ENCODE peak calls at places on chromosomes 12 and 14, in five cellular contexts. E is A549, S is HepG2, Q is mammary epithelial cell, F is OCI-LY7. J is an unnamed sample.

GRCh38 chr12:5746917-5747316 is 198.1 kb downstream of the ANO2 start:
- DNase-seq in E (no peak), S (no peak), Q (no peak), F (no peak), J (no peak)

GRCh38 chr14:59176764-59177163 is 11.7 kb upstream of the DAAM1 start:
- DNase-seq in E (no peak), S (no peak), Q (no peak), F (no peak), J (peak)

GRCh38 chr14:52013984-52014600 is 24.7 kb downstream of the RTRAF start:
- DNase-seq in E (peak), S (no peak), Q (no peak), F (peak), J (no peak)

GRCh38 chr14:96194657-96195431 is 9.8 kb upstream of the BDKRB2 start:
- DNase-seq in E (no peak), S (peak), Q (no peak), F (no peak), J (no peak)

GRCh38 chr12:30200864-30201263 is 417.1 kb upstream of the TMTC1 start:
- DNase-seq in E (no peak), S (no peak), Q (no peak), F (no peak), J (peak)

GRCh38 chr12:55728932-55729591 is at the start of gene CD63:
- DNase-seq in E (peak), S (peak), Q (peak), F (peak), J (peak)

GRCh38 chr12:20631711-20632110 is 63.4 kb upstream of the SLCO1C1 start:
- DNase-seq in E (no peak), S (no peak), Q (no peak), F (no peak), J (peak)

GRCh38 chr12:106288510-106289195 is 13.9 kb upstream of the TCP11L2 start:
- DNase-seq in E (peak), S (peak), Q (peak), F (no peak), J (peak)

GRCh38 chr12:53561590-53561953 is 54.3 kb upstream of the NPFF start:
- DNase-seq in E (peak), S (peak), Q (peak), F (no peak), J (peak)

GRCh38 chr14:73591690-73592448 is at the start of gene ACOT4:
- DNase-seq in E (peak), S (no peak), Q (peak), F (no peak), J (peak)

GRCh38 chr14:105200074-105200473 is 19.0 kb upstream of the NUDT14 start:
- DNase-seq in E (no peak), S (no peak), Q (no peak), F (peak), J (no peak)

GRCh38 chr12:46389130-46389616 is 16.6 kb upstream of the SLC38A2 start:
- DNase-seq in E (no peak), S (no peak), Q (no peak), F (no peak), J (peak)

GRCh38 chr14:26204954-26205479 is 392.8 kb downstream of the NOVA1 start:
- DNase-seq in E (no peak), S (no peak), Q (no peak), F (no peak), J (peak)

GRCh38 chr12:24561882-24562760 is 386.8 kb downstream of the BCAT1 start:
- DNase-seq in E (peak), S (no peak), Q (peak), F (no peak), J (peak)

GRCh38 chr12:53966070-53966384 is 6.9 kb upstream of the HOXC11 start:
- DNase-seq in E (no peak), S (no peak), Q (no peak), F (no peak), J (no peak)

GRCh38 chr12:29962276-29963035 is 178.7 kb upstream of the TMTC1 start:
- DNase-seq in E (no peak), S (no peak), Q (no peak), F (no peak), J (no peak)

GRCh38 chr12:6375269-6376078 is at the start of gene SCNN1A:
- DNase-seq in E (no peak), S (no peak), Q (peak), F (no peak), J (no peak)

GRCh38 chr14:54756656-54757392 is 145.8 kb downstream of the GCH1 start:
- DNase-seq in E (no peak), S (no peak), Q (no peak), F (no peak), J (no peak)

GRCh38 chr12:78002878-78003277 is 172.2 kb downstream of the NAV3 start:
- DNase-seq in E (no peak), S (no peak), Q (no peak), F (peak), J (peak)

GRCh38 chr12:89862511-89863331 is 154.1 kb upstream of the ATP2B1 start:
- DNase-seq in E (no peak), S (no peak), Q (no peak), F (peak), J (peak)

GRCh38 chr12:6442799-6443198 is 2.0 kb upstream of the CD27 start:
- DNase-seq in E (no peak), S (no peak), Q (no peak), F (no peak), J (no peak)

GRCh38 chr12:103313894-103314293 is 181.9 kb downstream of the C12orf42 start:
- DNase-seq in E (no peak), S (no peak), Q (peak), F (no peak), J (no peak)

GRCh38 chr12:120677765-120678473 is 9.0 kb upstream of the MLEC start:
- DNase-seq in E (peak), S (no peak), Q (peak), F (peak), J (no peak)

GRCh38 chr12:94134226-94134795 is 14.1 kb upstream of the PLXNC1 start:
- DNase-seq in E (peak), S (peak), Q (peak), F (peak), J (peak)

GRCh38 chr14:44404599-44405349 is 102.3 kb downstream of the FSCB start:
- DNase-seq in E (no peak), S (no peak), Q (no peak), F (no peak), J (peak)

GRCh38 chr12:53696285-53696654 is 20.4 kb upstream of the ATP5MC2 start:
- DNase-seq in E (peak), S (peak), Q (peak), F (peak), J (peak)

GRCh38 chr12:101001669-101002068 is 207.1 kb downstream of the ANO4 start:
- DNase-seq in E (no peak), S (no peak), Q (peak), F (no peak), J (no peak)

GRCh38 chr12:94873368-94874085 is 130.0 kb downstream of the NDUFA12 start:
- DNase-seq in E (peak), S (no peak), Q (no peak), F (peak), J (no peak)

GRCh38 chr14:40870252-40870651 is 736.4 kb upstream of the LRFN5 start:
- DNase-seq in E (no peak), S (no peak), Q (no peak), F (no peak), J (no peak)

GRCh38 chr14:104778694-104779331 is 16.7 kb downstream of the AKT1 start:
- DNase-seq in E (no peak), S (no peak), Q (no peak), F (no peak), J (no peak)

GRCh38 chr12:24088751-24089150 is 139.3 kb upstream of the SOX5 start:
- DNase-seq in E (no peak), S (no peak), Q (no peak), F (no peak), J (no peak)

GRCh38 chr12:112007945-112008344 is 5.0 kb downstream of the TMEM116 start:
- DNase-seq in E (no peak), S (no peak), Q (no peak), F (no peak), J (peak)

GRCh38 chr12:5581616-5582367 is 149.9 kb downstream of the NTF3 start:
- DNase-seq in E (no peak), S (no peak), Q (no peak), F (no peak), J (no peak)

GRCh38 chr12:106918746-106919145 is 37.0 kb upstream of the TMEM263 start:
- DNase-seq in E (no peak), S (peak), Q (no peak), F (peak), J (no peak)

GRCh38 chr12:100794441-100795192 is at the start of gene ANO4:
- DNase-seq in E (no peak), S (no peak), Q (peak), F (no peak), J (peak)

GRCh38 chr14:70721542-70721941 is 79.8 kb downstream of the TTC9 start:
- DNase-seq in E (no peak), S (peak), Q (peak), F (no peak), J (no peak)

GRCh38 chr14:70726651-70727375 is 82.5 kb downstream of the MAP3K9 start:
- DNase-seq in E (no peak), S (no peak), Q (no peak), F (no peak), J (no peak)

GRCh38 chr14:70724944-70725343 is 83.2 kb downstream of the TTC9 start:
- DNase-seq in E (no peak), S (no peak), Q (no peak), F (no peak), J (no peak)

GRCh38 chr14:70722418-70722817 is 80.7 kb downstream of the TTC9 start:
- DNase-seq in E (no peak), S (no peak), Q (no peak), F (no peak), J (no peak)

GRCh38 chr14:70724061-70724596 is 82.4 kb downstream of the TTC9 start:
- DNase-seq in E (no peak), S (no peak), Q (no peak), F (no peak), J (no peak)
- TF ChIP-seq CTCF in E (no peak), S (no peak), Q (no peak), F (no peak), J (no peak)

GRCh38 chr12:69026341-69026740 is 93.4 kb upstream of the CPM start:
- DNase-seq in E (no peak), S (no peak), Q (no peak), F (no peak), J (no peak)

GRCh38 chr12:69024907-69025306 is 91.9 kb upstream of the CPM start:
- DNase-seq in E (no peak), S (no peak), Q (peak), F (no peak), J (peak)

GRCh38 chr12:69028941-69029729 is 96.2 kb upstream of the CPM start:
- DNase-seq in E (no peak), S (no peak), Q (peak), F (no peak), J (peak)

GRCh38 chr12:69024413-69024812 is 91.4 kb upstream of the CPM start:
- DNase-seq in E (peak), S (no peak), Q (peak), F (no peak), J (peak)

DNA sequence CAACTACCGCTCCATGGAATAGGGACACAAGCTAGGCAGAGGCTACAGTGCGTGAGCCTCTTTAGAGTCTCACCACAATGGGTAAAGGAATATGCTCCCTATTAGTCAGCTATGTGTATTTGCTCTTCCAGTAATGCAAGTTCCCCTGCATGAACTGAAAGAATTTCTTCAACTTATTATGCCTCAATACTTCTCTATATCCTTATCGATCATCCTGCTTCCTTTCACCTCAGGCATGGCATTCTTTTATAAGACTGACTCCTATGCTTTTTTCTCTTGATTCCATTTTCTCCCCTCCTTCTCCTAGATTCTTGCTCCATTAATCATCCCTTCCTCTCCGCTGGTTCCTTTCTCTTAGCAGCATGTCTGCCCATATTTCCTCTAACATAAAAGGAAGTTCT is 94.4 kb upstream of the CPM start:
- DNase-seq in E (no peak), S (no peak), Q (peak), F (no peak), J (peak)
- H3K27ac ChIP-seq in E (no peak), S (no peak), Q (no peak), F (no peak), J (no peak)

GRCh38 chr12:51441583-51441982 is 17.0 kb downstream of the SLC4A8 start:
- DNase-seq in E (no peak), S (no peak), Q (peak), F (no peak), J (peak)
- H3K4me2 ChIP-seq in E (no peak), S (no peak), Q (no peak), F (no peak), J (no peak)

GRCh38 chr12:109944975-109945374 is 44.9 kb downstream of the TCHP start:
- DNase-seq in E (no peak), S (peak), Q (no peak), F (no peak), J (peak)
- TF ChIP-seq CTCF in E (no peak), S (peak), Q (no peak), F (no peak), J (no peak)

J was measured in fibroblast of lung.